ENCODE peak calls at places on chromosomes 2 and 18, in ten cellular contexts. One of them, this sample, is unnamed.

GRCh38 chr2:45922577-45922988 is 271.1 kb downstream of the PRKCE start:
- DNase-seq in brain microvascular endothelial cell: peak; percentile 44
- DNase-seq in activated CD4-positive, alpha-beta T cell treated with anti-CD3 and anti-CD28 coated beads, Interleukin-2, amount 50 U/mL, for 1 hour: no peak
- DNase-seq in Calu3: no peak
- DNase-seq in GM13977: no peak
- DNase-seq in HCT116: no peak
- DNase-seq in left cardiac atrium: peak; percentile 70
- DNase-seq in PC-3: peak; percentile 48
- DNase-seq in NCI-H2029 treated with DMSO at 0.1 percent for 48 hours: no peak
- DNase-seq in activated CD8-positive, alpha-beta memory T cell treated with anti-CD3 and anti-CD28 coated beads, Interleukin-2, amount 50 U/mL, for 48 hours: no peak
- DNase-seq in this sample: no peak

GRCh38 chr2:127700527-127701192 is 637 bp upstream of the SFT2D3 start:
- DNase-seq in brain microvascular endothelial cell: no peak
- DNase-seq in activated CD4-positive, alpha-beta T cell treated with anti-CD3 and anti-CD28 coated beads, Interleukin-2, amount 50 U/mL, for 1 hour: peak; percentile 17
- DNase-seq in Calu3: peak; percentile 86
- DNase-seq in GM13977: peak; percentile 70
- DNase-seq in HCT116: peak; percentile 95
- DNase-seq in left cardiac atrium: peak; percentile 78
- DNase-seq in PC-3: peak; percentile 95
- DNase-seq in NCI-H2029 treated with DMSO at 0.1 percent for 48 hours: no peak
- DNase-seq in activated CD8-positive, alpha-beta memory T cell treated with anti-CD3 and anti-CD28 coated beads, Interleukin-2, amount 50 U/mL, for 48 hours: peak; percentile 67
- DNase-seq in this sample: peak; percentile 94

GRCh38 chr18:76445275-76445674 is 49.8 kb downstream of the ZNF516 start:
- DNase-seq in brain microvascular endothelial cell: peak; percentile 80
- DNase-seq in activated CD4-positive, alpha-beta T cell treated with anti-CD3 and anti-CD28 coated beads, Interleukin-2, amount 50 U/mL, for 1 hour: no peak
- DNase-seq in Calu3: peak; percentile 26
- DNase-seq in GM13977: no peak
- DNase-seq in HCT116: no peak
- DNase-seq in left cardiac atrium: no peak
- DNase-seq in PC-3: peak; percentile 74
- DNase-seq in NCI-H2029 treated with DMSO at 0.1 percent for 48 hours: no peak
- DNase-seq in activated CD8-positive, alpha-beta memory T cell treated with anti-CD3 and anti-CD28 coated beads, Interleukin-2, amount 50 U/mL, for 48 hours: no peak
- DNase-seq in this sample: no peak

GRCh38 chr18:10015288-10015701 is 101.5 kb downstream of the VAPA start:
- DNase-seq in brain microvascular endothelial cell: peak; percentile 51
- DNase-seq in activated CD4-positive, alpha-beta T cell treated with anti-CD3 and anti-CD28 coated beads, Interleukin-2, amount 50 U/mL, for 1 hour: no peak
- DNase-seq in Calu3: peak; percentile 47
- DNase-seq in GM13977: no peak
- DNase-seq in HCT116: no peak
- DNase-seq in left cardiac atrium: no peak
- DNase-seq in PC-3: peak; percentile 41
- DNase-seq in NCI-H2029 treated with DMSO at 0.1 percent for 48 hours: no peak
- DNase-seq in activated CD8-positive, alpha-beta memory T cell treated with anti-CD3 and anti-CD28 coated beads, Interleukin-2, amount 50 U/mL, for 48 hours: no peak
- DNase-seq in this sample: no peak

GRCh38 chr2:68448671-68449394 is 18.3 kb downstream of the FBXO48 start:
- DNase-seq in brain microvascular endothelial cell: no peak
- DNase-seq in activated CD4-positive, alpha-beta T cell treated with anti-CD3 and anti-CD28 coated beads, Interleukin-2, amount 50 U/mL, for 1 hour: no peak
- DNase-seq in Calu3: no peak
- DNase-seq in GM13977: no peak
- DNase-seq in HCT116: no peak
- DNase-seq in left cardiac atrium: peak; percentile 21
- DNase-seq in PC-3: no peak
- DNase-seq in NCI-H2029 treated with DMSO at 0.1 percent for 48 hours: no peak
- DNase-seq in activated CD8-positive, alpha-beta memory T cell treated with anti-CD3 and anti-CD28 coated beads, Interleukin-2, amount 50 U/mL, for 48 hours: no peak
- DNase-seq in this sample: no peak

GRCh38 chr18:69795785-69796184 is 151.9 kb downstream of the CD226 start:
- DNase-seq in brain microvascular endothelial cell: no peak
- DNase-seq in activated CD4-positive, alpha-beta T cell treated with anti-CD3 and anti-CD28 coated beads, Interleukin-2, amount 50 U/mL, for 1 hour: no peak
- DNase-seq in Calu3: no peak
- DNase-seq in GM13977: no peak
- DNase-seq in HCT116: no peak
- DNase-seq in left cardiac atrium: no peak
- DNase-seq in PC-3: peak; percentile 41
- DNase-seq in NCI-H2029 treated with DMSO at 0.1 percent for 48 hours: no peak
- DNase-seq in activated CD8-positive, alpha-beta memory T cell treated with anti-CD3 and anti-CD28 coated beads, Interleukin-2, amount 50 U/mL, for 48 hours: no peak
- DNase-seq in this sample: no peak

GRCh38 chr2:204019572-204020501 is 83.3 kb downstream of the ICOS start:
- DNase-seq in brain microvascular endothelial cell: peak; percentile 49
- DNase-seq in activated CD4-positive, alpha-beta T cell treated with anti-CD3 and anti-CD28 coated beads, Interleukin-2, amount 50 U/mL, for 1 hour: no peak
- DNase-seq in Calu3: peak; percentile 7
- DNase-seq in GM13977: no peak
- DNase-seq in HCT116: no peak
- DNase-seq in left cardiac atrium: no peak
- DNase-seq in PC-3: peak; percentile 86
- DNase-seq in NCI-H2029 treated with DMSO at 0.1 percent for 48 hours: no peak
- DNase-seq in activated CD8-positive, alpha-beta memory T cell treated with anti-CD3 and anti-CD28 coated beads, Interleukin-2, amount 50 U/mL, for 48 hours: peak; percentile 65
- DNase-seq in this sample: no peak

GRCh38 chr2:221124542-221125235 is 447.4 kb downstream of the EPHA4 start:
- DNase-seq in brain microvascular endothelial cell: no peak
- DNase-seq in activated CD4-positive, alpha-beta T cell treated with anti-CD3 and anti-CD28 coated beads, Interleukin-2, amount 50 U/mL, for 1 hour: no peak
- DNase-seq in Calu3: peak; percentile 19
- DNase-seq in GM13977: no peak
- DNase-seq in HCT116: no peak
- DNase-seq in left cardiac atrium: no peak
- DNase-seq in PC-3: no peak
- DNase-seq in NCI-H2029 treated with DMSO at 0.1 percent for 48 hours: no peak
- DNase-seq in activated CD8-positive, alpha-beta memory T cell treated with anti-CD3 and anti-CD28 coated beads, Interleukin-2, amount 50 U/mL, for 48 hours: no peak
- DNase-seq in this sample: no peak

GRCh38 chr2:2116657-2117056 is 214.4 kb downstream of the MYT1L start:
- DNase-seq in brain microvascular endothelial cell: no peak
- DNase-seq in activated CD4-positive, alpha-beta T cell treated with anti-CD3 and anti-CD28 coated beads, Interleukin-2, amount 50 U/mL, for 1 hour: no peak
- DNase-seq in Calu3: no peak
- DNase-seq in GM13977: no peak
- DNase-seq in HCT116: no peak
- DNase-seq in left cardiac atrium: peak; percentile 47
- DNase-seq in PC-3: no peak
- DNase-seq in NCI-H2029 treated with DMSO at 0.1 percent for 48 hours: no peak
- DNase-seq in activated CD8-positive, alpha-beta memory T cell treated with anti-CD3 and anti-CD28 coated beads, Interleukin-2, amount 50 U/mL, for 48 hours: no peak
- DNase-seq in this sample: no peak

GRCh38 chr2:168948621-168949212 is 47.6 kb downstream of the G6PC2 start:
- DNase-seq in brain microvascular endothelial cell: no peak
- DNase-seq in activated CD4-positive, alpha-beta T cell treated with anti-CD3 and anti-CD28 coated beads, Interleukin-2, amount 50 U/mL, for 1 hour: no peak
- DNase-seq in Calu3: peak; percentile 61
- DNase-seq in GM13977: no peak
- DNase-seq in HCT116: no peak
- DNase-seq in left cardiac atrium: no peak
- DNase-seq in PC-3: peak; percentile 60
- DNase-seq in NCI-H2029 treated with DMSO at 0.1 percent for 48 hours: no peak
- DNase-seq in activated CD8-positive, alpha-beta memory T cell treated with anti-CD3 and anti-CD28 coated beads, Interleukin-2, amount 50 U/mL, for 48 hours: no peak
- DNase-seq in this sample: peak; percentile 2

GRCh38 chr18:32010124-32010745 is 8.4 kb upstream of the RNF125 start:
- DNase-seq in brain microvascular endothelial cell: no peak
- DNase-seq in activated CD4-positive, alpha-beta T cell treated with anti-CD3 and anti-CD28 coated beads, Interleukin-2, amount 50 U/mL, for 1 hour: no peak
- DNase-seq in Calu3: peak; percentile 19
- DNase-seq in GM13977: no peak
- DNase-seq in HCT116: peak; percentile 28
- DNase-seq in left cardiac atrium: no peak
- DNase-seq in PC-3: peak; percentile 4
- DNase-seq in NCI-H2029 treated with DMSO at 0.1 percent for 48 hours: no peak
- DNase-seq in activated CD8-positive, alpha-beta memory T cell treated with anti-CD3 and anti-CD28 coated beads, Interleukin-2, amount 50 U/mL, for 48 hours: no peak
- DNase-seq in this sample: no peak

GRCh38 chr2:100321181-100321880 is 970 bp downstream of the LONRF2 start:
- DNase-seq in brain microvascular endothelial cell: peak; percentile 7
- DNase-seq in activated CD4-positive, alpha-beta T cell treated with anti-CD3 and anti-CD28 coated beads, Interleukin-2, amount 50 U/mL, for 1 hour: no peak
- DNase-seq in Calu3: peak; percentile 82
- DNase-seq in GM13977: no peak
- DNase-seq in HCT116: no peak
- DNase-seq in left cardiac atrium: peak; percentile 34
- DNase-seq in PC-3: peak; percentile 55
- DNase-seq in NCI-H2029 treated with DMSO at 0.1 percent for 48 hours: no peak
- DNase-seq in activated CD8-positive, alpha-beta memory T cell treated with anti-CD3 and anti-CD28 coated beads, Interleukin-2, amount 50 U/mL, for 48 hours: peak; percentile 56
- DNase-seq in this sample: no peak

GRCh38 chr18:72605350-72605749 is 61.2 kb upstream of the CBLN2 start:
- DNase-seq in brain microvascular endothelial cell: no peak
- DNase-seq in activated CD4-positive, alpha-beta T cell treated with anti-CD3 and anti-CD28 coated beads, Interleukin-2, amount 50 U/mL, for 1 hour: no peak
- DNase-seq in Calu3: no peak
- DNase-seq in GM13977: no peak
- DNase-seq in HCT116: no peak
- DNase-seq in left cardiac atrium: no peak
- DNase-seq in PC-3: no peak
- DNase-seq in NCI-H2029 treated with DMSO at 0.1 percent for 48 hours: no peak
- DNase-seq in activated CD8-positive, alpha-beta memory T cell treated with anti-CD3 and anti-CD28 coated beads, Interleukin-2, amount 50 U/mL, for 48 hours: no peak
- DNase-seq in this sample: no peak

GRCh38 chr2:229794636-229795035 is 80.3 kb upstream of the DNER start:
- DNase-seq in brain microvascular endothelial cell: no peak
- DNase-seq in activated CD4-positive, alpha-beta T cell treated with anti-CD3 and anti-CD28 coated beads, Interleukin-2, amount 50 U/mL, for 1 hour: no peak
- DNase-seq in Calu3: no peak
- DNase-seq in GM13977: no peak
- DNase-seq in HCT116: no peak
- DNase-seq in left cardiac atrium: no peak
- DNase-seq in PC-3: peak; percentile 54
- DNase-seq in NCI-H2029 treated with DMSO at 0.1 percent for 48 hours: no peak
- DNase-seq in activated CD8-positive, alpha-beta memory T cell treated with anti-CD3 and anti-CD28 coated beads, Interleukin-2, amount 50 U/mL, for 48 hours: no peak
- DNase-seq in this sample: no peak

This sample was measured in Panc1.